ENCODE peak calls at places on chromosomes 6 and 20, in ten cellular contexts. E is heart right ventricle, N is WERI-Rb-1, S is cardiac muscle cell, K is right lobe of liver, F is GM10248, H is AG04450, G is AG09309, X is lung, J is NB4. B is an unnamed sample.
A peak's percentile ranks its signal among the peaks of the same experiment; 100 is the strongest.

GRCh38 chr20:25361287-25361683 is 29.4 kb downstream of the ABHD12 start:
- DNase-seq in H (no peak), X (no peak), K (no peak), G (no peak), E (no peak), J (no peak), N (no peak), F (no peak), S (no peak), B (no peak)

GRCh38 chr6:40642190-40642589 is 55.0 kb upstream of the LRFN2 start:
- DNase-seq in F (no peak), N (no peak), J (no peak), G (no peak), S (no peak), X (no peak), E (no peak), K (no peak), H (no peak), B (no peak)

GRCh38 chr6:47160702-47161101 is 118.6 kb upstream of the ADGRF1 start:
- DNase-seq in S (no peak), G (no peak), K (no peak), H (no peak), X (no peak), E (no peak), F (no peak), N (no peak), J (no peak), B (no peak)

GRCh38 chr20:46213946-46214830 is 94.1 kb downstream of the CDH22 start:
- DNase-seq in E (no peak), K (no peak), X (no peak), N (no peak), G (no peak), H (no peak), F (no peak), S (no peak), J (peak; percentile 59), B (no peak)

GRCh38 chr20:9300534-9300933 is 213.9 kb upstream of the LAMP5 start:
- DNase-seq in S (no peak), K (no peak), N (no peak), H (no peak), E (no peak), G (no peak), F (no peak), X (no peak), J (no peak), B (no peak)

GRCh38 chr6:9704989-9705388 is 709.9 kb downstream of the TFAP2A start:
- DNase-seq in N (no peak), F (no peak), J (no peak), E (no peak), G (no peak), H (no peak), X (no peak), S (no peak), K (no peak), B (no peak)

GRCh38 chr6:1007159-1007558 is 304.7 kb upstream of the FOXQ1 start:
- DNase-seq in J (no peak), X (no peak), E (no peak), H (no peak), K (no peak), F (no peak), S (no peak), N (no peak), G (no peak), B (no peak)

GRCh38 chr6:71478834-71479541 is 190.4 kb downstream of the OGFRL1 start:
- DNase-seq in F (no peak), X (no peak), H (peak; percentile 74), K (no peak), N (no peak), S (no peak), J (no peak), E (no peak), G (peak; percentile 89), B (no peak)

GRCh38 chr6:169957351-169957963 is 206.0 kb downstream of the ERMARD start:
- DNase-seq in N (no peak), K (no peak), X (no peak), E (no peak), G (no peak), J (peak; percentile 97), F (no peak), S (no peak), H (no peak), B (no peak)

GRCh38 chr6:46014054-46014453 is 1.6 kb downstream of the CLIC5 start:
- DNase-seq in J (no peak), S (no peak), G (no peak), H (no peak), N (no peak), E (no peak), K (no peak), F (no peak), X (no peak), B (no peak)

GRCh38 chr20:32037929-32038328 is 14.1 kb upstream of the HCK start:
- DNase-seq in F (no peak), S (no peak), H (no peak), X (no peak), E (no peak), J (peak; percentile 59), K (no peak), G (peak; percentile 21), N (no peak), B (no peak)

GRCh38 chr20:32036252-32036651 is 15.8 kb upstream of the HCK start:
- DNase-seq in F (no peak), S (no peak), N (no peak), X (no peak), G (no peak), H (no peak), K (no peak), E (no peak), J (no peak), B (no peak)

GRCh38 chr20:32036716-32037355 is 15.2 kb upstream of the HCK start:
- DNase-seq in F (no peak), S (no peak), X (no peak), N (no peak), K (no peak), J (peak; percentile 57), E (no peak), G (peak; percentile 39), H (no peak), B (no peak)

GRCh38 chr20:32035398-32035852 is 16.6 kb upstream of the HCK start:
- DNase-seq in K (no peak), J (no peak), G (no peak), S (no peak), X (no peak), H (no peak), E (no peak), N (no peak), F (no peak), B (no peak)

GRCh38 chr20:32034581-32035397 is 17.3 kb upstream of the HCK start:
- DNase-seq in S (no peak), N (no peak), K (no peak), E (no peak), X (peak; percentile 51), F (no peak), J (peak; percentile 66), H (no peak), G (no peak), B (no peak)
- TF ChIP-seq CTCF in S (peak; percentile 6), N (no peak), K (no peak), E (peak; percentile 36), X (no peak), F (peak; percentile 46), J (peak; percentile 55), H (no peak), G (peak; percentile 50), B (no peak)

DNA sequence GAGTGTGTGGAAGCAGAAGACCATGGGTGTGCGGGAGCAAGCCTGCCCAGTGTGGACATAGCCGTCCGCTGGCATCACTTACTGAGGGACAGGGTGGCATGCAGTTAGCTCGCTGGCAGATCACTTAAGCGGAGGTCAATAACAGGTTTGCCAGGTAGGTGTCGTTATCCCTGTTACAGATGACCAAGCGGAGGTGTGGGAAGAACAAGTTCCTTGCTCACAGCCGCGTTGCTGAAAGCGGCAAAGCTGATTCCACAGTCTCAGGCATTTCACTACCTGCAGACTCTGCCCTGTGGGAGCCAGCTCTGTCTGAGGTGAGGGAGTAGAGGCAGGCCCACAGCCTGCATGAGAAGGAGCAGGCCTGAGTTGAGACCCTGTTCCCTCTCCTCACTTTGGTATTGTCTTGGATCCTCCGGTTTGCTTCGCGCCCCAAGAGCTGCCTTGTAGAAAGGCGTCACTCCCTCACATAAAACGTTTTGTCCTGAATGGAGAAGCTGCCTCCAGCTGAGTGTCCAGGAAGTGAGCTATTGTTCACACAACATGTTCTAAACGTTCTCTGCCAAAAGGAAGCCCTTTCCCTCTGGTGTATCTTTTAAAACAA is 96.9 kb downstream of the TCP11 start:
- DNase-seq in G (no peak), J (peak; percentile 88), H (no peak), S (no peak), N (no peak), F (no peak), K (no peak), E (no peak), X (peak; percentile 42), B (no peak)
- TF ChIP-seq CTCF in G (no peak), J (no peak), H (no peak), S (no peak), N (no peak), F (no peak), K (peak; percentile 20), E (no peak), X (no peak), B (no peak)

DNA sequence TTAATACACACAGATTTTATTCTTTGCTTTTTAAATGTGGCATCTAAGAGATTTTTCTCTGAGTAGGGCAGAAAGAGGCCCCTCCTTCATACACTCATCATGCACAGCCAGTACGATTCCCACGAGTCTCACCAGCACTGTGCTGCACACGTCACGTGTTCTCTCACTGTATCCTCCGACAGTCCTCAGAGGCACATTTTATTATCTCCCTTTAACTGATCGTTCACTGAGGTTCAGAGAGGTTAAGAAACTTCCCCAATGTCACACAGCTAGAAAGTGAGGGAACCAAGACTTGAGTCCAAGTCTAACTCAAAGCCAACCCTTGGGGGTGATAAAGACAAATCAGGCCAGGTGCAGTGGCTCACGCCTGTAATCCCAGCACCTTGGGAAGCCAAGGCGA is 142.5 kb downstream of the PREX1 start:
- DNase-seq in X (no peak), E (no peak), G (no peak), N (no peak), K (peak; percentile 4), F (no peak), S (no peak), J (no peak), H (no peak), B (no peak)
- TF ChIP-seq CTCF in X (no peak), E (no peak), G (no peak), N (no peak), K (no peak), F (no peak), S (no peak), J (no peak), H (no peak), B (no peak)

GRCh38 chr6:28436404-28436803 is 6.9 kb downstream of the ZSCAN23 start:
- DNase-seq in J (no peak), E (no peak), H (no peak), K (no peak), G (no peak), F (no peak), N (no peak), X (no peak), S (no peak), B (no peak)

GRCh38 chr6:28429781-28430180 is 13.5 kb downstream of the ZSCAN23 start:
- DNase-seq in K (no peak), H (no peak), J (no peak), N (no peak), S (no peak), G (no peak), X (no peak), F (no peak), E (no peak), B (no peak)

DNA sequence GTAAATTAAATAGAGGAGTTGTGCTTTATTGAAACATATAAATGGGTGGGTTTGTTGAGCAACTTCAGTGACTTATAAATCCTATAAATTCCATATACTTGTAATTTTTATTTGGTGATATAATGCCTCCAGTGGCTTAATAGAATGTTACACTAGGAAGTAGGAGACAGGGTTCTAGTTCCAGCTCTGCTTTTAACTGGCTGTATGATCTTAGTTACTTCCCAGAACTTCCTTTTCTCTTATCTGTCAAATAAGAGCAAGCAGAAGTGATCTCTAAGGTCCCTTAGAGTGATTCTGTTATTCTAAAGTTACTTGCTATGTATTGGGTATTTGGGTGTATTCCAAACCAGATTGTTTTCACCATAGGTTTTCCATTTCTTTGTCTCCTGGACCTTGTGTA is 10.2 kb downstream of the ZSCAN23 start:
- DNase-seq in G (no peak), F (no peak), K (no peak), E (no peak), J (peak; percentile 37), H (no peak), X (no peak), S (no peak), N (no peak), B (no peak)
- TF ChIP-seq CTCF in G (no peak), F (no peak), K (no peak), E (no peak), J (peak; percentile 14), H (no peak), X (no peak), S (no peak), N (no peak), B (no peak)